ENCODE peak calls at places on chromosome 13, in nine cellular contexts. One of them, this sample, is unnamed.

GRCh38 chr13:101454767-101455166 is 2.3 kb downstream of the ITGBL1 start:
- DNase-seq in glutamatergic neuron: no peak
- DNase-seq in AG04450: no peak
- DNase-seq in SK-N-SH: no peak
- DNase-seq in Calu3: no peak
- DNase-seq in ascending aorta: no peak
- DNase-seq in uterus: no peak
- DNase-seq in endothelial cell: no peak
- DNase-seq in GM12864: no peak
- DNase-seq in this sample: no peak

GRCh38 chr13:109976206-109976997 is 190.0 kb upstream of the IRS2 start:
- DNase-seq in SK-N-SH: no peak
- DNase-seq in AG04450: no peak
- DNase-seq in glutamatergic neuron: no peak
- DNase-seq in GM12864: no peak
- DNase-seq in Calu3: no peak
- DNase-seq in uterus: no peak
- DNase-seq in endothelial cell: no peak
- DNase-seq in ascending aorta: no peak
- DNase-seq in this sample: no peak

GRCh38 chr13:32033744-32034143 is 2.2 kb downstream of the FRY start:
- DNase-seq in GM12864: no peak
- DNase-seq in AG04450: no peak
- DNase-seq in SK-N-SH: no peak
- DNase-seq in ascending aorta: no peak
- DNase-seq in endothelial cell: no peak
- DNase-seq in Calu3: no peak
- DNase-seq in glutamatergic neuron: no peak
- DNase-seq in uterus: no peak
- DNase-seq in this sample: no peak

GRCh38 chr13:112619730-112620639 is 32.0 kb upstream of the TUBGCP3 start:
- DNase-seq in ascending aorta: no peak
- DNase-seq in uterus: no peak
- DNase-seq in Calu3: no peak
- DNase-seq in AG04450: no peak
- DNase-seq in glutamatergic neuron: no peak
- DNase-seq in GM12864: no peak
- DNase-seq in endothelial cell: peak; percentile 31
- DNase-seq in SK-N-SH: no peak
- DNase-seq in this sample: peak; percentile 65

GRCh38 chr13:30038884-30039283 is 188.5 kb upstream of the UBL3 start:
- DNase-seq in glutamatergic neuron: no peak
- DNase-seq in endothelial cell: no peak
- DNase-seq in GM12864: no peak
- DNase-seq in AG04450: no peak
- DNase-seq in Calu3: no peak
- DNase-seq in SK-N-SH: no peak
- DNase-seq in uterus: peak; percentile 40
- DNase-seq in ascending aorta: no peak
- DNase-seq in this sample: no peak

GRCh38 chr13:84574851-84575250 is 692.6 kb upstream of the SLITRK1 start:
- DNase-seq in uterus: no peak
- DNase-seq in Calu3: no peak
- DNase-seq in glutamatergic neuron: no peak
- DNase-seq in AG04450: no peak
- DNase-seq in GM12864: no peak
- DNase-seq in ascending aorta: no peak
- DNase-seq in SK-N-SH: peak; percentile 2
- DNase-seq in endothelial cell: no peak
- DNase-seq in this sample: no peak

GRCh38 chr13:25741796-25742195 is 310.0 kb downstream of the SHISA2 start:
- DNase-seq in Calu3: no peak
- DNase-seq in AG04450: no peak
- DNase-seq in glutamatergic neuron: no peak
- DNase-seq in ascending aorta: no peak
- DNase-seq in endothelial cell: no peak
- DNase-seq in SK-N-SH: no peak
- DNase-seq in uterus: no peak
- DNase-seq in GM12864: no peak
- DNase-seq in this sample: no peak

GRCh38 chr13:67147257-67148218 is 82.6 kb downstream of the PCDH9 start:
- DNase-seq in endothelial cell: peak; percentile 7
- DNase-seq in AG04450: peak; percentile 24
- DNase-seq in uterus: no peak
- DNase-seq in SK-N-SH: no peak
- DNase-seq in GM12864: no peak
- DNase-seq in glutamatergic neuron: peak; percentile 28
- DNase-seq in ascending aorta: no peak
- DNase-seq in Calu3: no peak
- DNase-seq in this sample: no peak

GRCh38 chr13:103996733-103997132 is 930.5 kb upstream of the SLC10A2 start:
- DNase-seq in uterus: no peak
- DNase-seq in GM12864: no peak
- DNase-seq in Calu3: no peak
- DNase-seq in glutamatergic neuron: no peak
- DNase-seq in SK-N-SH: no peak
- DNase-seq in AG04450: no peak
- DNase-seq in endothelial cell: no peak
- DNase-seq in ascending aorta: no peak
- DNase-seq in this sample: no peak

GRCh38 chr13:67408823-67409222 is 178.7 kb upstream of the PCDH9 start:
- DNase-seq in SK-N-SH: no peak
- DNase-seq in endothelial cell: no peak
- DNase-seq in GM12864: no peak
- DNase-seq in AG04450: no peak
- DNase-seq in glutamatergic neuron: no peak
- DNase-seq in Calu3: no peak
- DNase-seq in uterus: no peak
- DNase-seq in ascending aorta: no peak
- DNase-seq in this sample: no peak

GRCh38 chr13:24644051-24644450 is 36.2 kb upstream of the ATP12A start:
- DNase-seq in AG04450: no peak
- DNase-seq in uterus: no peak
- DNase-seq in GM12864: no peak
- DNase-seq in ascending aorta: no peak
- DNase-seq in SK-N-SH: no peak
- DNase-seq in Calu3: no peak
- DNase-seq in endothelial cell: no peak
- DNase-seq in glutamatergic neuron: no peak
- DNase-seq in this sample: no peak

GRCh38 chr13:23902975-23903905 is 5.9 kb upstream of the C1QTNF9B start:
- DNase-seq in uterus: no peak
- DNase-seq in ascending aorta: no peak
- DNase-seq in Calu3: no peak
- DNase-seq in SK-N-SH: peak; percentile 45
- DNase-seq in endothelial cell: peak; percentile 38
- DNase-seq in GM12864: no peak
- DNase-seq in AG04450: no peak
- DNase-seq in glutamatergic neuron: peak; percentile 29
- DNase-seq in this sample: peak; percentile 26

GRCh38 chr13:44176173-44176572 is 197.5 kb upstream of the SERP2 start:
- DNase-seq in SK-N-SH: no peak
- DNase-seq in uterus: no peak
- DNase-seq in Calu3: no peak
- DNase-seq in AG04450: no peak
- DNase-seq in glutamatergic neuron: no peak
- DNase-seq in endothelial cell: no peak
- DNase-seq in GM12864: no peak
- DNase-seq in ascending aorta: no peak
- DNase-seq in this sample: no peak

DNA sequence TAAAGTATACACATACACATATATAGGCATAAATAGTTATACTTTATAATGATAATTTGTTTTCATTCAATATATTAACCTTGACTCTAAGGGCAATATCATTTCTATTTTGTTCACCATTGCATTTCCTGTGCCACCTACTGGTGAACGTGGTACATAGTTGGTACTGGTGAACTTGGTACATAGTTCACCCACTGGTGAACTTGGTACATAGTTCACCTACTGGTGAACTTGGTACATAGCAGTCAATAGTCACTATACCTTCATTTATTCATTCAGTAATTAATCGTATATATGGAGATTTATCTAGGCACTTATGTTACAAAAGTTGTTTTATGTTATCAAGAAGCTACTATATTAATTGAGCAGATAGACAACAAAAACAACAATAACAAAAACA is 172.6 kb upstream of the ATXN8OS start:
- DNase-seq in Calu3: no peak
- DNase-seq in SK-N-SH: peak; percentile 9
- DNase-seq in ascending aorta: no peak
- DNase-seq in endothelial cell: no peak
- DNase-seq in AG04450: no peak
- DNase-seq in uterus: no peak
- DNase-seq in glutamatergic neuron: no peak
- DNase-seq in GM12864: no peak
- DNase-seq in this sample: no peak
- TF ChIP-seq CTCF in Calu3: no peak
- TF ChIP-seq CTCF in SK-N-SH: peak; percentile 55
- TF ChIP-seq CTCF in ascending aorta: no peak
- TF ChIP-seq CTCF in endothelial cell: peak; percentile 72
- TF ChIP-seq CTCF in AG04450: no peak
- TF ChIP-seq CTCF in uterus: no peak
- TF ChIP-seq CTCF in glutamatergic neuron: peak; percentile 71
- TF ChIP-seq CTCF in GM12864: peak; percentile 43
- TF ChIP-seq CTCF in this sample: peak; percentile 43

DNA sequence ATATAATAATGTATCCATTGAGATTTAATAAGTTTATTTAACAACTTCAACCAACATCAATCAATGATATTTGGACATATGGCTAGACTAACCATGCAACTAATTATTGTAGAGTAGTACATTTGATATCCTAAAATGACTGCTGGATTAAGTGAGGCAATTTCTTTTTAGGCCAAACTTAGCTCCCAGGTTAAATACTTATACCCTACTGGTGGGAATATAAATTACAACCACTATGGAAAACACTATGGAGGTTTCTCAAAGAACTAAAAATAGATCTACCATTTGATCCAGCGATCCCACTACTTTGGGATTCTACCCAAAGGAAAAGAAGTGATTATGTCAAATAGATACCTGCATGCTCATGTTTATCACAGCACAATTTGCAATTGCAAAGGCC is 345.8 kb downstream of the RBM26 start:
- DNase-seq in endothelial cell: no peak
- DNase-seq in SK-N-SH: no peak
- DNase-seq in uterus: no peak
- DNase-seq in Calu3: no peak
- DNase-seq in ascending aorta: no peak
- DNase-seq in GM12864: no peak
- DNase-seq in glutamatergic neuron: no peak
- DNase-seq in AG04450: no peak
- DNase-seq in this sample: no peak
- TF ChIP-seq CTCF in endothelial cell: peak; percentile 66
- TF ChIP-seq CTCF in SK-N-SH: peak; percentile 37
- TF ChIP-seq CTCF in uterus: no peak
- TF ChIP-seq CTCF in Calu3: no peak
- TF ChIP-seq CTCF in ascending aorta: no peak
- TF ChIP-seq CTCF in GM12864: no peak
- TF ChIP-seq CTCF in glutamatergic neuron: peak; percentile 69
- TF ChIP-seq CTCF in AG04450: peak; percentile 10
- TF ChIP-seq CTCF in this sample: no peak

GRCh38 chr13:92173254-92173653 is 774.8 kb downstream of the GPC5 start:
- DNase-seq in Calu3: no peak
- DNase-seq in endothelial cell: no peak
- DNase-seq in SK-N-SH: no peak
- DNase-seq in uterus: no peak
- DNase-seq in glutamatergic neuron: no peak
- DNase-seq in ascending aorta: no peak
- DNase-seq in GM12864: no peak
- DNase-seq in AG04450: no peak
- DNase-seq in this sample: no peak

GRCh38 chr13:92172191-92172590 is 773.8 kb downstream of the GPC5 start:
- DNase-seq in glutamatergic neuron: no peak
- DNase-seq in GM12864: no peak
- DNase-seq in endothelial cell: no peak
- DNase-seq in SK-N-SH: no peak
- DNase-seq in uterus: no peak
- DNase-seq in ascending aorta: no peak
- DNase-seq in AG04450: no peak
- DNase-seq in Calu3: no peak
- DNase-seq in this sample: no peak

GRCh38 chr13:92175330-92175729 is 776.9 kb downstream of the GPC5 start:
- DNase-seq in glutamatergic neuron: peak; percentile 27
- DNase-seq in SK-N-SH: peak; percentile 62
- DNase-seq in GM12864: no peak
- DNase-seq in Calu3: no peak
- DNase-seq in uterus: no peak
- DNase-seq in endothelial cell: peak; percentile 22
- DNase-seq in AG04450: peak; percentile 34
- DNase-seq in ascending aorta: no peak
- DNase-seq in this sample: peak; percentile 16
- TF ChIP-seq CTCF in glutamatergic neuron: no peak
- TF ChIP-seq CTCF in SK-N-SH: peak; percentile 65
- TF ChIP-seq CTCF in GM12864: no peak
- TF ChIP-seq CTCF in Calu3: no peak
- TF ChIP-seq CTCF in uterus: no peak
- TF ChIP-seq CTCF in endothelial cell: no peak
- TF ChIP-seq CTCF in AG04450: peak; percentile 62
- TF ChIP-seq CTCF in ascending aorta: no peak
- TF ChIP-seq CTCF in this sample: peak; percentile 35

GRCh38 chr13:33352023-33352422 is 66.5 kb upstream of the STARD13 start:
- DNase-seq in ascending aorta: no peak
- DNase-seq in endothelial cell: no peak
- DNase-seq in GM12864: no peak
- DNase-seq in uterus: no peak
- DNase-seq in glutamatergic neuron: no peak
- DNase-seq in AG04450: no peak
- DNase-seq in Calu3: no peak
- DNase-seq in SK-N-SH: peak; percentile 45
- DNase-seq in this sample: no peak

GRCh38 chr13:33349314-33349995 is 63.9 kb upstream of the STARD13 start:
- DNase-seq in uterus: peak; percentile 26
- DNase-seq in ascending aorta: peak; percentile 76
- DNase-seq in SK-N-SH: no peak
- DNase-seq in endothelial cell: no peak
- DNase-seq in AG04450: no peak
- DNase-seq in Calu3: peak; percentile 18
- DNase-seq in GM12864: no peak
- DNase-seq in glutamatergic neuron: peak; percentile 16
- DNase-seq in this sample: peak; percentile 6

GRCh38 chr13:33349996-33350826 is 64.7 kb upstream of the STARD13 start:
- DNase-seq in AG04450: no peak
- DNase-seq in ascending aorta: peak; percentile 79
- DNase-seq in SK-N-SH: peak; percentile 79
- DNase-seq in Calu3: peak; percentile 43
- DNase-seq in endothelial cell: peak; percentile 56
- DNase-seq in GM12864: no peak
- DNase-seq in uterus: peak; percentile 69
- DNase-seq in glutamatergic neuron: peak; percentile 38
- DNase-seq in this sample: peak; percentile 42

GRCh38 chr13:33352520-33352919 is 67.0 kb upstream of the STARD13 start:
- DNase-seq in Calu3: no peak
- DNase-seq in AG04450: no peak
- DNase-seq in GM12864: no peak
- DNase-seq in glutamatergic neuron: no peak
- DNase-seq in SK-N-SH: no peak
- DNase-seq in ascending aorta: no peak
- DNase-seq in endothelial cell: no peak
- DNase-seq in uterus: no peak
- DNase-seq in this sample: no peak

DNA sequence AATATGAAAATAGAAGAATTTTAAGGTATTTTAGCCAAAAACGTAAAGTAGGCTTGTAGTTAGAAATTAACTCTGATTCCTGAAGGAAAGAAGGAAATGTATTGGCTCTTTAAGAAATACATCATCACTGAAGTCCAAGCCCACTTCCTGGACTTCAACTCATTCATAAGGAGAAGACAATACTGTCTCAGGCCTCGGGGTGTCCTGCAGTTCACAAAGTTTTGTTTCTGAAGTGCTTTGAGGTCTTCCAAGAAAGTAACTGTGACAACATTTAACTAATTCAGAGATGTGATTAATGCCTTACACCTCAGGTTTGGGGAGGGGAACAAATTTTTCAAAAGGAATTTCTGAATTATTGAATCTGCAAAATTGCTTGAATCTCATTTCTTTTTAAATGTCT is 65.8 kb upstream of the STARD13 start:
- DNase-seq in AG04450: no peak
- DNase-seq in glutamatergic neuron: no peak
- DNase-seq in ascending aorta: no peak
- DNase-seq in uterus: no peak
- DNase-seq in Calu3: peak; percentile 3
- DNase-seq in SK-N-SH: no peak
- DNase-seq in endothelial cell: no peak
- DNase-seq in GM12864: no peak
- DNase-seq in this sample: no peak
- TF ChIP-seq CTCF in AG04450: no peak
- TF ChIP-seq CTCF in glutamatergic neuron: no peak
- TF ChIP-seq CTCF in ascending aorta: no peak
- TF ChIP-seq CTCF in uterus: no peak
- TF ChIP-seq CTCF in Calu3: no peak
- TF ChIP-seq CTCF in SK-N-SH: no peak
- TF ChIP-seq CTCF in endothelial cell: no peak
- TF ChIP-seq CTCF in GM12864: no peak
- TF ChIP-seq CTCF in this sample: no peak